ENCODE peak calls at places on chromosomes 5 and 9, in four cellular contexts. O is psoas muscle, L is breast epithelium, V is spleen. R is an unnamed sample.

GRCh38 chr9:115231116-115231515 is 113.2 kb upstream of the TNC start:
- DNase-seq in O (no peak), L (no peak), V (no peak), R (no peak)

GRCh38 chr5:176629853-176630680 is at the start of the genes EIF4E1B and SNCB:
- DNase-seq in O (no peak), L (no peak), V (peak; percentile 89), R (no peak)

GRCh38 chr5:91787718-91788117 is 404.6 kb upstream of the ARRDC3 start:
- DNase-seq in L (no peak), V (no peak), O (no peak), R (no peak)

GRCh38 chr5:77697692-77698091 is 59.2 kb upstream of the OTP start:
- DNase-seq in V (no peak), L (no peak), O (no peak), R (no peak)

GRCh38 chr5:1321576-1321975 is 23.3 kb downstream of the CLPTM1L start:
- DNase-seq in V (peak; percentile 67), O (no peak), L (no peak), R (peak; percentile 36)

GRCh38 chr5:179287631-179288030 is 57.6 kb downstream of the ADAMTS2 start:
- DNase-seq in V (peak; percentile 77), O (peak; percentile 10), L (no peak), R (peak; percentile 55)

GRCh38 chr9:118222375-118222774 is 518.2 kb downstream of the TLR4 start:
- DNase-seq in V (no peak), O (no peak), L (no peak), R (no peak)

GRCh38 chr9:134365791-134366222 is 39.6 kb downstream of the RXRA start:
- DNase-seq in L (peak; percentile 60), V (no peak), O (peak; percentile 84), R (no peak)

GRCh38 chr5:7453947-7454346 is 58.0 kb downstream of the ADCY2 start:
- DNase-seq in O (peak; percentile 6), V (no peak), L (no peak), R (no peak)

GRCh38 chr9:118362123-118362522 is 657.9 kb downstream of the TLR4 start:
- DNase-seq in O (no peak), V (no peak), L (no peak), R (no peak)

GRCh38 chr5:136474466-136474865 is 109.1 kb upstream of the TRPC7 start:
- DNase-seq in L (no peak), O (no peak), V (no peak), R (no peak)

GRCh38 chr5:159031915-159032314 is 67.8 kb downstream of the EBF1 start:
- DNase-seq in O (no peak), L (no peak), V (no peak), R (no peak)

GRCh38 chr5:43193171-43193951 is 1.3 kb downstream of the NIM1K start:
- DNase-seq in L (no peak), O (no peak), V (no peak), R (no peak)

GRCh38 chr9:60545346-60546315 is 368.6 kb upstream of the SPATA31A5 start:
- DNase-seq in V (peak; percentile 61), L (no peak), O (peak; percentile 6), R (no peak)

GRCh38 chr9:90880669-90881068 is 79.0 kb downstream of the SYK start:
- DNase-seq in O (no peak), V (no peak), L (no peak), R (no peak)

GRCh38 chr9:126861707-126862460 is 1.4 kb downstream of the ZBTB34 start:
- DNase-seq in L (no peak), O (no peak), V (peak; percentile 72), R (no peak)

GRCh38 chr5:43227655-43228054 is 35.6 kb downstream of the NIM1K start:
- DNase-seq in V (no peak), L (no peak), O (no peak), R (no peak)

GRCh38 chr5:543755-544674 is 19.8 kb upstream of the SLC9A3 start:
- DNase-seq in L (no peak), O (peak; percentile 41), V (peak; percentile 94), R (peak; percentile 64)

GRCh38 chr9:101738566-101739183 is at the start of gene GRIN3A:
- DNase-seq in O (peak; percentile 17), L (no peak), V (no peak), R (no peak)

GRCh38 chr5:56190500-56190899 is 42.6 kb downstream of the ANKRD55 start:
- DNase-seq in V (no peak), L (peak; percentile 23), O (peak; percentile 21), R (no peak)

GRCh38 chr9:81690251-81690851 is 1.0 kb upstream of the TLE1 start:
- DNase-seq in V (peak; percentile 83), O (peak; percentile 30), L (peak; percentile 87), R (peak; percentile 85)
- H3K27ac ChIP-seq in V (peak overlapping the region; percentile 87), O (peak overlapping the region; percentile 79), L (peak overlapping the region; percentile 93), R (peak overlapping the region; percentile 96)

GRCh38 chr5:35183243-35183955 is 46.9 kb downstream of the PRLR start:
- DNase-seq in L (no peak), O (no peak), V (no peak), R (no peak)
- TF ChIP-seq CTCF in L (no peak), O (no peak), V (peak; percentile 41), R (no peak)

GRCh38 chr5:88827997-88828396 is 55.0 kb downstream of the MEF2C start:
- DNase-seq in O (no peak), V (no peak), L (no peak), R (no peak)

GRCh38 chr5:88829773-88830172 is 53.2 kb downstream of the MEF2C start:
- DNase-seq in V (no peak), O (no peak), L (no peak), R (no peak)

GRCh38 chr5:88826959-88827585 is 55.9 kb downstream of the MEF2C start:
- DNase-seq in L (no peak), V (peak; percentile 79), O (no peak), R (no peak)

GRCh38 chr5:88830567-88830966 is 52.4 kb downstream of the MEF2C start:
- DNase-seq in V (no peak), O (no peak), L (no peak), R (no peak)

DNA sequence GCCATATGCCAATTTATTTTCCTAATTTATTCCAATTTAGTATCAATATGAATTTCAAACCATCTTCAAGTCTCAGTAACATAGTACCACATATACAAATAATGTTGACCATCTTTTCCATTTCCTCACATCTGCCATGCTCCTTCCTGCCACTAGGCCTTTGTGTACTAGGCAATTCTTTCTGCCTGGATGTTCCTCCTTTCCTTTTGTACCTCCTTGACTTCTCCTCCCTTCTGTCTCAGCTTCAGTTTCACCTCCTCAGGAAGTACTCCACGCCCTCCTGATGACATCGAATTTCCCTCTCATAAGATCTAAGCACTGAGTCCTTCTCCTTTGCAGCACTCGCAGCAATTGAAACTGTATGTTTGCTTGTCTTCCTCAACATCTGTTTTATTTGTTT is 53.9 kb downstream of the MEF2C start:
- DNase-seq in V (no peak), O (no peak), L (no peak), R (no peak)
- H3K27ac ChIP-seq in V (peak overlapping the region; percentile 82), O (peak overlapping the region; percentile 87), L (peak overlapping the region; percentile 53), R (peak overlapping the region; percentile 12)

GRCh38 chr5:72269411-72269780 is 50.6 kb downstream of the MRPS27 start:
- DNase-seq in O (no peak), V (no peak), L (no peak), R (no peak)
- TF ChIP-seq CTCF in O (no peak), V (peak; percentile 13), L (no peak), R (no peak)

GRCh38 chr5:122430328-122430586 is 118.2 kb downstream of the SNCAIP start:
- DNase-seq in V (no peak), L (no peak), O (no peak), R (no peak)

GRCh38 chr5:122434547-122434946 is 122.5 kb downstream of the SNCAIP start:
- DNase-seq in O (no peak), V (no peak), L (no peak), R (no peak)

GRCh38 chr5:122435738-122436137 is 123.7 kb downstream of the SNCAIP start:
- DNase-seq in V (no peak), L (no peak), O (no peak), R (no peak)

GRCh38 chr5:122436615-122437014 is 124.6 kb downstream of the SNCAIP start:
- DNase-seq in V (no peak), O (no peak), L (no peak), R (no peak)

GRCh38 chr5:122434120-122434519 is 122.1 kb downstream of the SNCAIP start:
- DNase-seq in L (no peak), V (no peak), O (no peak), R (no peak)
- H3K27ac ChIP-seq in L (no peak overlapping the region), V (no peak overlapping the region), O (no peak overlapping the region), R (no peak overlapping the region)

R was measured in suprapubic skin.